ENCODE peak calls at places on chromosomes 4 and X, in seven cellular contexts. I is fibroblast of lung, Q is H4, S is iPS-NIHi11, M is iris pigment epithelial cell, U is NCI-H187 treated with DMSO at 0.1 percent for 48 hours, K is H54. B is an unnamed sample.

GRCh38 chr4:183375156-183375555 is 52.9 kb upstream of the CLDN24 start:
- DNase-seq in I (no peak), Q (no peak), S (no peak), M (no peak), U (no peak), K (no peak), B (no peak)

GRCh38 chr4:139054791-139055376 is 39.3 kb downstream of the NOCT start:
- DNase-seq in I (peak), Q (no peak), S (no peak), M (peak), U (no peak), K (no peak), B (peak)

GRCh38 chr4:80713409-80713808 is 317.1 kb upstream of the BMP3 start:
- DNase-seq in I (no peak), Q (peak), S (no peak), M (peak), U (peak), K (no peak), B (no peak)

GRCh38 chr4:112953295-112953694 is 96.2 kb upstream of the ANK2 start:
- DNase-seq in I (no peak), Q (no peak), S (no peak), M (no peak), U (no peak), K (no peak), B (no peak)

GRCh38 chr4:76095568-76095967 is 21.1 kb downstream of the ART3 start:
- DNase-seq in I (no peak), Q (no peak), S (no peak), M (no peak), U (no peak), K (no peak), B (no peak)

GRCh38 chr4:168612435-168613139 is 115.7 kb downstream of the PALLD start:
- DNase-seq in I (peak), Q (no peak), S (no peak), M (peak), U (no peak), K (no peak), B (no peak)

GRCh38 chrX:17291998-17292658 is 82.9 kb upstream of the NHS start:
- DNase-seq in I (peak), Q (no peak), S (peak), M (peak), U (no peak), K (no peak), B (no peak)

GRCh38 chr4:1410491-1411325 is 4.5 kb upstream of the NKX1-1 start:
- DNase-seq in I (peak), Q (peak), S (peak), M (peak), U (no peak), K (no peak), B (no peak)

GRCh38 chr4:150368667-150369066 is 213.3 kb upstream of the MAB21L2 start:
- DNase-seq in I (no peak), Q (no peak), S (no peak), M (peak), U (no peak), K (no peak), B (no peak)

GRCh38 chr4:123110147-123110546 is 187.8 kb upstream of the NUDT6 start:
- DNase-seq in I (no peak), Q (no peak), S (no peak), M (no peak), U (no peak), K (no peak), B (no peak)

GRCh38 chr4:105555409-105555808 is 3.0 kb downstream of the ARHGEF38 start:
- DNase-seq in I (no peak), Q (no peak), S (peak), M (no peak), U (no peak), K (no peak), B (no peak)

GRCh38 chr4:119659576-119659975 is 31.0 kb upstream of the PDE5A start:
- DNase-seq in I (peak), Q (peak), S (no peak), M (peak), U (no peak), K (no peak), B (no peak)

GRCh38 chr4:140260227-140260626 is 106.2 kb upstream of the MAML3 start:
- DNase-seq in I (peak), Q (no peak), S (no peak), M (peak), U (no peak), K (peak), B (peak)

GRCh38 chrX:40299502-40300118 is 201.9 kb upstream of the BCOR start:
- DNase-seq in I (no peak), Q (no peak), S (no peak), M (no peak), U (no peak), K (no peak), B (no peak)

GRCh38 chr4:25421819-25422511 is 44.9 kb downstream of the ANAPC4 start:
- DNase-seq in I (no peak), Q (no peak), S (no peak), M (no peak), U (no peak), K (no peak), B (no peak)

GRCh38 chrX:51694254-51694653 is 11.6 kb upstream of the CENPVL2 start:
- DNase-seq in I (no peak), Q (no peak), S (no peak), M (no peak), U (no peak), K (no peak), B (no peak)

GRCh38 chr4:73446336-73446938 is 10.4 kb downstream of the AFP start:
- DNase-seq in I (peak), Q (peak), S (peak), M (peak), U (peak), K (no peak), B (no peak)

B was measured in HS-27A.